ENCODE peak calls at places on chromosome X, in ten cellular contexts. F is tibial artery, G is RWPE1, R is GM23338, T is activated B cell treated with CpG ODN at 0.5 μM for 24 hours, B is upper lobe of left lung, A is fibroblast of pulmonary artery, X is fibroblast of lung, J is heart right ventricle, E is spleen. Z is an unnamed sample.

GRCh38 chrX:72308566-72309296 is 3.0 kb upstream of the CITED1 start:
- DNase-seq in F (peak; percentile 64), G (peak; percentile 28), R (peak; percentile 83), T (peak; percentile 16), B (no peak), A (peak; percentile 68), X (peak; percentile 61), J (peak; percentile 48), E (peak; percentile 80), Z (peak; percentile 21)

GRCh38 chrX:150958177-150958576 is 25.0 kb upstream of the HMGB3 start:
- DNase-seq in F (no peak), G (no peak), R (no peak), T (no peak), B (no peak), A (no peak), X (no peak), J (no peak), E (no peak), Z (no peak)

GRCh38 chrX:41335590-41336331 is 1.8 kb downstream of the DDX3X start:
- DNase-seq in F (no peak), G (no peak), R (no peak), T (no peak), B (no peak), A (no peak), X (peak; percentile 50), J (no peak), E (no peak), Z (no peak)

GRCh38 chrX:41435708-41436107 is 11.4 kb upstream of the NYX start:
- DNase-seq in F (no peak), G (no peak), R (no peak), T (no peak), B (no peak), A (no peak), X (no peak), J (no peak), E (no peak), Z (no peak)

GRCh38 chrX:132740316-132741123 is 217.9 kb downstream of the HS6ST2 start:
- DNase-seq in F (no peak), G (peak; percentile 1), R (peak; percentile 37), T (no peak), B (no peak), A (peak; percentile 4), X (peak; percentile 12), J (no peak), E (no peak), Z (no peak)

GRCh38 chrX:103052625-103053024 is 11.3 kb downstream of the BEX1 start:
- DNase-seq in F (no peak), G (no peak), R (no peak), T (no peak), B (no peak), A (no peak), X (no peak), J (no peak), E (no peak), Z (no peak)

GRCh38 chrX:150848914-150849365 is 49.5 kb downstream of the CD99L2 start:
- DNase-seq in F (no peak), G (no peak), R (no peak), T (no peak), B (no peak), A (no peak), X (no peak), J (no peak), E (no peak), Z (no peak)

GRCh38 chrX:107978707-107979307 is 3.4 kb downstream of the TEX13B start:
- DNase-seq in F (no peak), G (peak; percentile 1), R (peak; percentile 62), T (no peak), B (no peak), A (peak; percentile 55), X (peak; percentile 48), J (no peak), E (no peak), Z (no peak)

GRCh38 chrX:16239211-16239610 is 71.9 kb downstream of the MAGEB17 start:
- DNase-seq in F (no peak), G (peak; percentile 52), R (no peak), T (no peak), B (no peak), A (peak; percentile 49), X (peak; percentile 61), J (no peak), E (no peak), Z (no peak)

GRCh38 chrX:153387345-153387744 is 13.8 kb downstream of the PNMA6E start:
- DNase-seq in F (no peak), G (no peak), R (no peak), T (no peak), B (no peak), A (no peak), X (no peak), J (no peak), E (peak; percentile 56), Z (no peak)

DNA sequence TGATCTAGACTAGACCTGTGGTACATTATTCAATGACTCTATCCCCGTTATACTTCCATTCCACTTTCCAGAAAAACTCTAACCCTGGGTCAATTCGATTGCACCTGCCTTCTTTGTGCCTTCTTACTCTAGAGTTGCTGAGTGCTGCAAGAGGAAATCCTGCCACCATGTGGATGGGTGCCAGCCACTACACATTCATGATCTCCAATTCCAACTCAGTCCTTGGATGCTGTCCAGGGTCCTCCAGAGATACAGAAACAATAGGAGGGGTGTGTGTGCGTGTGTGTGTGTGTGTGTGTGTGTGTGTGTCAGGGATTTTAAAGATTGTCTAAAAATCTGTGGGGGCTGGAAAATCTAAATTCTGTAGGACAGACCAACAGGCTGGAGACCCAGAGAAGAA is 42.9 kb upstream of the INTS6L start:
- DNase-seq in F (no peak), G (peak; percentile 37), R (peak; percentile 71), T (no peak), B (no peak), A (peak; percentile 91), X (peak; percentile 68), J (peak; percentile 49), E (no peak), Z (no peak)
- TF ChIP-seq CTCF in F (no peak), G (peak; percentile 52), R (peak; percentile 86), T (no peak), B (peak; percentile 16), A (peak; percentile 53), X (peak; percentile 10), J (no peak), E (peak; percentile 24), Z (no peak)

GRCh38 chrX:100491174-100491573 is 81.1 kb upstream of the PCDH19 start:
- DNase-seq in F (no peak), G (no peak), R (no peak), T (no peak), B (no peak), A (no peak), X (no peak), J (no peak), E (no peak), Z (no peak)

GRCh38 chrX:100494570-100494969 is 84.5 kb upstream of the PCDH19 start:
- DNase-seq in F (no peak), G (no peak), R (no peak), T (no peak), B (no peak), A (no peak), X (no peak), J (no peak), E (no peak), Z (no peak)

GRCh38 chrX:100494974-100495373 is 84.9 kb upstream of the PCDH19 start:
- DNase-seq in F (no peak), G (no peak), R (no peak), T (no peak), B (no peak), A (no peak), X (no peak), J (no peak), E (no peak), Z (no peak)
- TF ChIP-seq CTCF in F (no peak), G (no peak), R (no peak), T (no peak), B (no peak), A (no peak), X (no peak), J (no peak), E (no peak), Z (no peak)

GRCh38 chrX:49286136-49286535 is 16.5 kb downstream of the PPP1R3F start:
- DNase-seq in F (no peak), G (no peak), R (no peak), T (no peak), B (no peak), A (no peak), X (no peak), J (no peak), E (no peak), Z (no peak)

GRCh38 chrX:49286581-49286980 is 16.9 kb upstream of the GAGE10 start:
- DNase-seq in F (no peak), G (no peak), R (no peak), T (no peak), B (no peak), A (no peak), X (no peak), J (no peak), E (no peak), Z (no peak)

GRCh38 chrX:49284212-49284611 is 14.6 kb downstream of the PPP1R3F start:
- DNase-seq in F (no peak), G (no peak), R (no peak), T (no peak), B (no peak), A (no peak), X (no peak), J (no peak), E (no peak), Z (no peak)

GRCh38 chrX:49278081-49278480 is 8.5 kb downstream of the PPP1R3F start:
- DNase-seq in F (no peak), G (no peak), R (no peak), T (no peak), B (no peak), A (no peak), X (no peak), J (no peak), E (peak; percentile 15), Z (no peak)

GRCh38 chrX:49282647-49283011 is 13.0 kb downstream of the PPP1R3F start:
- DNase-seq in F (no peak), G (no peak), R (peak; percentile 70), T (no peak), B (no peak), A (peak; percentile 40), X (peak; percentile 52), J (no peak), E (peak; percentile 30), Z (no peak)
- TF ChIP-seq CTCF in F (peak; percentile 25), G (no peak), R (peak; percentile 54), T (no peak), B (no peak), A (peak; percentile 33), X (no peak), J (no peak), E (no peak), Z (no peak)

DNA sequence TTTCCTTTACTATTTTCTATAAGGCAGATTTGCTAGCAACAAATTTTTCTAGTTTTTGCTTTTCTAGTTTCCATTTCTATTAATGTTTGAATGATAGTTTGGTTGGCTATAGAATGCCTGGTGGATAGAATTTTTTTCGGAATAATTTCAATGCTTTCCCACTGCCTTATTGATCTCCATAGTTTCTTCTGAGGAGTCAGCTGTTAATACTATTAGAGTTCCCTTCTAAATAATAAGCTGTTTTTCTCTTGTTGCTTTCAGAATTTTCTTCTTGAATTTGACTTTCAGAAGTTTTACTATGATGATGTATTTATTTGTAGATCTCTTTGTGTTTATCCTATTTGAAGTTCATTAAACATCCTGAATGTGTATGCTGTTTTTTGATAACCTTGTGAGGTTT is 91.8 kb downstream of the VSIG4 start:
- DNase-seq in F (no peak), G (no peak), R (no peak), T (no peak), B (no peak), A (no peak), X (no peak), J (no peak), E (no peak), Z (no peak)
- TF ChIP-seq CTCF in F (no peak), G (no peak), R (no peak), T (no peak), B (no peak), A (no peak), X (no peak), J (no peak), E (no peak), Z (no peak)

GRCh38 chrX:126658447-126658846 is 105.8 kb upstream of the DCAF12L1 start:
- DNase-seq in F (no peak), G (peak; percentile 16), R (no peak), T (no peak), B (no peak), A (no peak), X (no peak), J (no peak), E (no peak), Z (no peak)
- TF ChIP-seq CTCF in F (no peak), G (no peak), R (no peak), T (no peak), B (no peak), A (no peak), X (no peak), J (no peak), E (no peak), Z (no peak)

Z was measured in natural killer cell.